ENCODE peak calls at places on chromosomes 2 and 18, in seven cellular contexts. F is breast epithelium; J is fibroblast of the aortic adventitia; H is stimulated activated CD4-positive, alpha-beta T cell treated with anti-CD3 and anti-CD28 coated beads, Interleukin-12 subunit alpha, Interleukin-12 subunit beta, amount 100 ng/mL, for 4 hours; B is HT-29; M is M059J; A is Peyer's patch. S is an unnamed sample.

GRCh38 chr18:59950215-59950944 is 50.6 kb downstream of the PMAIP1 start:
- DNase-seq in M (no peak), A (peak; percentile 34), J (peak; percentile 27), B (no peak), F (no peak), H (no peak), S (no peak)

GRCh38 chr2:43539991-43540860 is 55.6 kb downstream of the THADA start:
- DNase-seq in J (peak; percentile 97), H (no peak), A (peak; percentile 28), F (peak; percentile 72), B (no peak), M (peak; percentile 59), S (peak; percentile 73)

GRCh38 chr2:1793001-1793867 is 48.9 kb upstream of the PXDN start:
- DNase-seq in B (no peak), H (no peak), M (no peak), A (no peak), J (no peak), F (no peak), S (no peak)

GRCh38 chr2:234989183-234989701 is 37.4 kb downstream of the SH3BP4 start:
- DNase-seq in F (peak; percentile 91), M (peak; percentile 95), B (peak; percentile 84), H (no peak), J (peak; percentile 48), A (no peak), S (peak; percentile 88)

GRCh38 chr2:146624429-146624828 is 1220.4 kb upstream of the ACVR2A start:
- DNase-seq in A (no peak), M (no peak), B (no peak), F (no peak), J (no peak), H (no peak), S (no peak)

GRCh38 chr18:477565-477964 is 22.9 kb downstream of the COLEC12 start:
- DNase-seq in M (no peak), H (no peak), A (no peak), F (no peak), J (no peak), B (peak; percentile 58), S (no peak)

GRCh38 chr2:172704072-172704936 is 31.3 kb upstream of the RAPGEF4 start:
- DNase-seq in B (peak; percentile 68), J (peak; percentile 28), F (no peak), A (no peak), M (peak; percentile 31), H (no peak), S (no peak)

GRCh38 chr2:69196327-69197117 is 183.5 kb downstream of the ANTXR1 start:
- DNase-seq in B (no peak), M (peak; percentile 89), H (no peak), F (no peak), J (peak; percentile 65), A (no peak), S (no peak)

GRCh38 chr2:157419031-157419580 is 24.8 kb downstream of the CYTIP start:
- DNase-seq in H (no peak), A (no peak), J (no peak), M (no peak), F (no peak), B (no peak), S (no peak)

GRCh38 chr2:42713920-42714319 is 50.0 kb downstream of the OXER1 start:
- DNase-seq in B (no peak), J (no peak), A (no peak), M (no peak), H (no peak), F (no peak), S (no peak)

GRCh38 chr2:163751696-163752095 is 15.9 kb upstream of the FIGN start:
- DNase-seq in M (no peak), J (no peak), H (no peak), B (no peak), A (no peak), F (no peak), S (no peak)

GRCh38 chr2:216031960-216032689 is 18.8 kb upstream of the MREG start:
- DNase-seq in B (no peak), J (peak; percentile 82), M (peak; percentile 70), H (no peak), A (no peak), F (no peak), S (no peak)

GRCh38 chr2:30588891-30589495 is 141.9 kb downstream of the LCLAT1 start:
- DNase-seq in A (no peak), J (peak; percentile 17), B (no peak), M (no peak), H (no peak), F (no peak), S (no peak)

GRCh38 chr2:68878753-68879152 is 7.6 kb upstream of the BMP10 start:
- DNase-seq in B (no peak), A (no peak), F (no peak), H (no peak), J (peak; percentile 52), M (peak; percentile 29), S (no peak)

GRCh38 chr2:159960413-159960812 is 102.0 kb downstream of the PLA2R1 start:
- DNase-seq in A (no peak), F (no peak), H (no peak), M (peak; percentile 81), B (peak; percentile 42), J (peak; percentile 83), S (no peak)

GRCh38 chr2:233966388-233966787 is 49.2 kb downstream of the TRPM8 start:
- DNase-seq in A (no peak), F (no peak), J (peak; percentile 43), B (no peak), M (no peak), H (no peak), S (no peak)

GRCh38 chr2:11753452-11753885 is 7.0 kb downstream of the LPIN1 start:
- DNase-seq in A (peak; percentile 77), F (peak; percentile 66), J (no peak), M (peak; percentile 9), H (no peak), B (peak; percentile 63), S (no peak)

GRCh38 chr2:225894240-225894980 is 494.9 kb downstream of the NYAP2 start:
- DNase-seq in J (peak; percentile 75), H (no peak), F (no peak), B (peak; percentile 18), A (no peak), M (peak; percentile 81), S (no peak)

GRCh38 chr2:30185175-30185574 is 38.4 kb downstream of the YPEL5 start:
- DNase-seq in A (no peak), B (no peak), M (no peak), H (no peak), J (peak; percentile 12), F (no peak), S (no peak)

GRCh38 chr2:64532030-64532429 is 7.9 kb downstream of the AFTPH start:
- DNase-seq in A (no peak), F (no peak), J (no peak), M (no peak), B (no peak), H (no peak), S (no peak)

S was measured in sciatic nerve.